ENCODE peak calls at places on chromosomes 5 and 9, in five cellular contexts. J is AG09309, B is AG20443, W is T-helper 17 cell, R is fibroblast of pulmonary artery. Q is an unnamed sample.

GRCh38 chr9:98315551-98316060 is 60.2 kb upstream of the TBC1D2 start:
- DNase-seq in J (peak), B (peak), W (peak), R (peak), Q (peak)

GRCh38 chr5:149990518-149991376 is 9.7 kb downstream of the TIGD6 start:
- DNase-seq in J (no peak), B (peak), W (peak), R (peak), Q (peak)

GRCh38 chr9:33106827-33107621 is 30.6 kb upstream of the SMU1 start:
- DNase-seq in J (peak), B (peak), W (no peak), R (peak), Q (peak)

GRCh38 chr9:112338561-112338960 is 5.1 kb upstream of the PTBP3 start:
- DNase-seq in J (peak), B (peak), W (no peak), R (peak), Q (peak)

GRCh38 chr5:1726956-1727355 is 72.7 kb downstream of the MRPL36 start:
- DNase-seq in J (no peak), B (no peak), W (no peak), R (no peak), Q (no peak)

GRCh38 chr9:113645972-113646241 is 182.4 kb downstream of the RGS3 start:
- DNase-seq in J (no peak), B (no peak), W (no peak), R (no peak), Q (no peak)

GRCh38 chr9:92164975-92165374 is 49.8 kb upstream of the SPTLC1 start:
- DNase-seq in J (no peak), B (no peak), W (no peak), R (no peak), Q (no peak)

GRCh38 chr9:128175102-128175563 is 15.1 kb downstream of the BBLN start:
- DNase-seq in J (no peak), B (no peak), W (no peak), R (peak), Q (no peak)

GRCh38 chr5:99320461-99320860 is 391.7 kb upstream of the CHD1 start:
- DNase-seq in J (no peak), B (no peak), W (no peak), R (no peak), Q (no peak)

GRCh38 chr9:134212809-134213507 is 48.6 kb upstream of the RNU6ATAC start:
- DNase-seq in J (no peak), B (no peak), W (no peak), R (no peak), Q (no peak)

GRCh38 chr9:91580136-91580535 is 156.5 kb upstream of the NFIL3 start:
- DNase-seq in J (no peak), B (peak), W (no peak), R (peak), Q (peak)

GRCh38 chr9:133889498-133890301 is 102.4 kb downstream of the VAV2 start:
- DNase-seq in J (no peak), B (peak), W (no peak), R (no peak), Q (no peak)

GRCh38 chr9:112112519-112112918 is 62.6 kb downstream of the SUSD1 start:
- DNase-seq in J (peak), B (peak), W (no peak), R (peak), Q (peak)

GRCh38 chr9:112380771-112381181 is 868 bp downstream of the HSDL2 start:
- DNase-seq in J (no peak), B (no peak), W (no peak), R (peak), Q (peak)

GRCh38 chr5:43367453-43367852 is 44.7 kb downstream of the CCL28 start:
- DNase-seq in J (no peak), B (no peak), W (no peak), R (no peak), Q (no peak)

GRCh38 chr5:140833993-140834392 is at the start of gene PCDHA7:
- DNase-seq in J (no peak), B (peak), W (no peak), R (peak), Q (no peak)